ENCODE peak calls at places on chromosomes 1 and 21, in six cellular contexts. B is mesendoderm, T is neuronal stem cell, L is trophoblast cell, Q is H1, S is IMR-90. X is an unnamed sample.

GRCh38 chr1:68706639-68707317 is 209.9 kb upstream of the DEPDC1 start:
- DNase-seq in B (no peak), T (no peak), L (no peak), Q (no peak), S (no peak), X (no peak)

GRCh38 chr1:152878042-152878441 is at the start of gene SMCP:
- DNase-seq in B (peak), T (no peak), L (no peak), Q (no peak), S (no peak), X (no peak)

GRCh38 chr21:41142051-41142795 is 25.7 kb upstream of the BACE2 start:
- DNase-seq in B (peak), T (no peak), L (peak), Q (no peak), S (peak), X (no peak)

GRCh38 chr21:31318971-31319370 is 25.1 kb downstream of the TIAM1 start:
- DNase-seq in B (no peak), T (no peak), L (no peak), Q (no peak), S (peak), X (no peak)

GRCh38 chr1:68725353-68725752 is 228.5 kb upstream of the DEPDC1 start:
- DNase-seq in B (no peak), T (no peak), L (no peak), Q (no peak), S (no peak), X (no peak)

GRCh38 chr21:31279986-31280385 is 64.1 kb downstream of the TIAM1 start:
- DNase-seq in B (no peak), T (no peak), L (peak), Q (no peak), S (peak), X (no peak)

GRCh38 chr1:20185834-20186782 is at the start of the genes PLA2G2C and UBXN10:
- DNase-seq in B (peak), T (peak), L (peak), Q (no peak), S (no peak), X (peak)

GRCh38 chr21:33419538-33420123 is 16.4 kb downstream of the IFNGR2 start:
- DNase-seq in B (no peak), T (no peak), L (no peak), Q (no peak), S (peak), X (peak)

GRCh38 chr1:99650773-99651437 is 5.0 kb downstream of the PALMD start:
- DNase-seq in B (peak), T (no peak), L (no peak), Q (no peak), S (no peak), X (no peak)

GRCh38 chr1:110039641-110040040 is 5.2 kb downstream of the STRIP1 start:
- DNase-seq in B (no peak), T (no peak), L (no peak), Q (no peak), S (no peak), X (no peak)

GRCh38 chr1:56645663-56646330 is 683 bp downstream of the PRKAA2 start:
- DNase-seq in B (peak), T (peak), L (no peak), Q (no peak), S (no peak), X (peak)

GRCh38 chr1:84492726-84493125 is 13.5 kb upstream of the SPATA1 start:
- DNase-seq in B (no peak), T (no peak), L (peak), Q (no peak), S (no peak), X (peak)

GRCh38 chr1:153957744-153958110 is 685 bp downstream of the CRTC2 start:
- DNase-seq in B (peak), T (no peak), L (no peak), Q (no peak), S (no peak), X (peak)

GRCh38 chr1:160124709-160125478 is 9.3 kb downstream of the ATP1A2 start:
- DNase-seq in B (peak), T (no peak), L (peak), Q (no peak), S (peak), X (peak)

GRCh38 chr1:197928849-197929336 is 11.7 kb downstream of the LHX9 start:
- DNase-seq in B (no peak), T (no peak), L (no peak), Q (no peak), S (no peak), X (no peak)
- H3K4me3 ChIP-seq in B (no peak), T (peak), L (no peak), Q (peak), S (peak), X (peak)

GRCh38 chr1:46491500-46492268 is 2.0 kb downstream of the DMBX1 start:
- DNase-seq in B (no peak), T (no peak), L (no peak), Q (no peak), S (no peak), X (no peak)
- H3K23ac ChIP-seq in B (no peak), T (peak), L (no peak), Q (no peak), S (no peak), X (no peak)

GRCh38 chr1:197773856-197774255 is 1.4 kb downstream of the DENND1B start:
- DNase-seq in B (no peak), T (no peak), L (no peak), Q (no peak), S (no peak), X (peak)
- H3K9ac ChIP-seq in B (no peak), T (no peak), L (no peak), Q (no peak), S (no peak), X (peak)

GRCh38 chr1:32925360-32926142 is 24.4 kb upstream of the TMEM54 start:
- DNase-seq in B (peak), T (peak), L (peak), Q (peak), S (no peak), X (peak)
- H3K4me3 ChIP-seq in B (peak), T (no peak), L (no peak), Q (peak), S (no peak), X (no peak)

X was measured in mesenchymal stem cell.